ENCODE peak calls at places on chromosomes 13 and 19, in six cellular contexts. T is cardiac muscle cell, Z is IMR-90, W is hepatocyte, X is cardiac fibroblast, E is right cardiac atrium. I is an unnamed sample.

GRCh38 chr13:48500652-48501197 is 32.2 kb downstream of the RCBTB2 start:
- DNase-seq in T (no peak), Z (peak), W (peak), X (peak), E (no peak), I (peak)

GRCh38 chr13:48775804-48776203 is 122.1 kb downstream of the CYSLTR2 start:
- DNase-seq in T (no peak), Z (peak), W (peak), X (peak), E (no peak), I (peak)

GRCh38 chr13:110005563-110005962 is 219.2 kb upstream of the IRS2 start:
- DNase-seq in T (no peak), Z (no peak), W (no peak), X (no peak), E (no peak), I (no peak)

GRCh38 chr19:57233207-57233606 is 2.4 kb downstream of the AURKC start:
- DNase-seq in T (no peak), Z (no peak), W (no peak), X (no peak), E (no peak), I (no peak)

GRCh38 chr13:68467160-68467559 is 1237.0 kb upstream of the PCDH9 start:
- DNase-seq in T (no peak), Z (no peak), W (no peak), X (no peak), E (no peak), I (no peak)

GRCh38 chr13:113777311-113778260 is 18.6 kb downstream of the TMEM255B start:
- DNase-seq in T (peak), Z (peak), W (peak), X (no peak), E (no peak), I (peak)

GRCh38 chr19:43623889-43624670 is 4.7 kb upstream of the ZNF428 start:
- DNase-seq in T (no peak), Z (no peak), W (no peak), X (no peak), E (no peak), I (no peak)

GRCh38 chr13:33183431-33184130 is 102.0 kb downstream of the STARD13 start:
- DNase-seq in T (no peak), Z (peak), W (no peak), X (peak), E (no peak), I (peak)

GRCh38 chr13:77774181-77774580 is 76.7 kb downstream of the SLAIN1 start:
- DNase-seq in T (no peak), Z (no peak), W (no peak), X (no peak), E (no peak), I (no peak)

GRCh38 chr19:919157-920050 is 2.3 kb downstream of the KISS1R start:
- DNase-seq in T (peak), Z (no peak), W (peak), X (no peak), E (no peak), I (no peak)

GRCh38 chr13:75091185-75091584 is 390.8 kb downstream of the TBC1D4 start:
- DNase-seq in T (no peak), Z (no peak), W (no peak), X (no peak), E (no peak), I (no peak)

DNA sequence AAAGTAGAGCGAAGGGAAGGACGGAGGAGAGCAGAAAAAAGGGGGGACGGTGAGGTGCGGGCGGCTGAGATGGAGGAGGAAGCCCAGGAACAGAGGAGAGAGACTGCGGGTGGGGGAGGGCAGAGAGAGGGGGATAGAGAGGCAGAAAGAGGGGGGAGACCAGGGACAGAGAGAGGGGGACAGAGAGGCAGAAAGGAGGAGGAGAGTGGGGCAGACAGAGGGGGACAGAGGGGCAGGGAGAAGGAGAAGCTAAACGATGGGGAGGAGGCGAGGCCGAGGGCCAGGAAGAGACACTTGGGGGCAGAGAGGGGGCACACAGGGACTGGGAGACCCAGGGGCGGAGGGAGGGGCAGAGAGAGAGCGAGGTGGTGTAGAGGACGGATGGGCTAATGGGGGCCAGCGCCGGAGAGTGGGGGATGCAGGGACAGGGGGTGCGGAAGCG is 711 bp downstream of the MEIS3 start:
- DNase-seq in T (no peak), Z (no peak), W (no peak), X (no peak), E (no peak), I (no peak)
- H3K4me3 ChIP-seq in T (peak), Z (peak), W (peak), X (peak), E (peak), I (peak)

GRCh38 chr19:6278051-6278450 is 1.7 kb downstream of the MLLT1 start:
- DNase-seq in T (no peak), Z (no peak), W (no peak), X (no peak), E (no peak), I (no peak)
- H3K4me3 ChIP-seq in T (no peak), Z (peak), W (no peak), X (peak), E (no peak), I (peak)

GRCh38 chr13:102643656-102644055 is 46.9 kb downstream of the TPP2 start:
- DNase-seq in T (no peak), Z (peak), W (no peak), X (no peak), E (no peak), I (peak)

GRCh38 chr13:102645701-102646100 is 48.9 kb downstream of the TPP2 start:
- DNase-seq in T (no peak), Z (no peak), W (no peak), X (no peak), E (no peak), I (no peak)

GRCh38 chr13:102638741-102639140 is 42.0 kb downstream of the TPP2 start:
- DNase-seq in T (no peak), Z (no peak), W (no peak), X (no peak), E (no peak), I (no peak)

GRCh38 chr13:102642475-102642874 is 45.7 kb downstream of the TPP2 start:
- DNase-seq in T (no peak), Z (no peak), W (no peak), X (no peak), E (peak), I (peak)

DNA sequence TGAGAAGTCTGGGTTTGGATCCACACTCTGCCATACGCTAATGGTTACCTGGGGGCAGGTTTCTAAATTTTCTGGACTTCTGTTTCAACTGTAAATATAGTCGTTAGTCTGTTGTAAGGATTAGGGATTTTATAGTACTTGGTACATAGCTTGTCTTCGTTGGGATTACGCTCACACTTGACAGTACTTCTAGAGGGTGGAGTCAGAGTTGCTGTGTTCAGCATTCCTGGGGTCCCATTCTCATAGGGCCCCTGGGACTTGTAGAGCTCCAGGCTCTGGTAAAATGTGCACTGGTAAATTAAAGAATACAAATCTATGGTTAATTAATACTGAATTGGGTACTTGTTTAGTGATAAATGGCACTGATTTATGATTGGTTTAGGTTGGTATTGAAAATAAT is 45.2 kb downstream of the TPP2 start:
- DNase-seq in T (no peak), Z (no peak), W (no peak), X (no peak), E (no peak), I (no peak)
- H3K4me3 ChIP-seq in T (no peak), Z (no peak), W (no peak), X (no peak), E (no peak), I (no peak)

DNA sequence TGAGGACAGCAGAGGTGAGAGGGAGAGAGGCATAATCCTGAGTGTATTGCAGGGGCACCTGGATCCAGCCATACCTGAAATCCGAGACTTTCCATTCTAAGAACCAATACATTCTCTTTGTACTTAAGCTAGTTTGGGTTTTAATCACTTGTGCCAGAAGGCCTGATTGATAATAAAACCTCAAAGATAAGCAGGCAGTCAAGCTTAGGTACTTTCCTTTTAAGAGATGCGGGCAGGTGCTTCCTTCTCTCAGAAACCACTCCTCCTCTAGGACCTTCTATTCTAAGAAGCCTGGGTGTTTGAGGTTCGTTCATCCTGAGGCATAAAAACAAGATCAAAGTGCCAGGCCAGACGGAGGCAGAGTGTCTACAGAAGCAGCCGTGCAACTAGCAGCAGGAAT is 22.2 kb downstream of the FAM187B start:
- DNase-seq in T (no peak), Z (no peak), W (no peak), X (no peak), E (no peak), I (no peak)
- H3K4me3 ChIP-seq in T (no peak), Z (no peak), W (no peak), X (no peak), E (no peak), I (no peak)

GRCh38 chr19:30691767-30692516 is 319.8 kb downstream of the ZNF536 start:
- DNase-seq in T (no peak), Z (no peak), W (no peak), X (no peak), E (no peak), I (no peak)
- H3K4me3 ChIP-seq in T (no peak), Z (no peak), W (no peak), X (no peak), E (peak), I (peak)

DNA sequence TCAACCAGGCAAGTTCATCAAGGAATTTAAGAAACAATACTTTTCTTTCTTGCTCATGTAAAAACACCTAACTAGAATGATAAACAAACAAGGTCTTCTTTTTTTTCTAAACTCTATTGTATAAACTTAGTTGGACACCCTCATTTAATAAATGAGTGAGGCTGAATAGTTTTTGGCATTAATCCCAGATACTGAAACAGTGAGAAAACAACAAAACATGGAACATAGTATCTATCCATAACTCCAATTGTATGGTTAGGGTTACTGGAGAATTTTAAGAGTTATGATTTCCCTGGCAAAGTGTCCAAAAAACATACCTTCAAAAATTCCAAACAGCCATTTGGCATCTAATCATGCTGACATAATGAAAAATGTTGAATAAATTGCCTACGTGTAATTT is 5.8 kb upstream of the POMP start:
- DNase-seq in T (no peak), Z (no peak), W (no peak), X (no peak), E (no peak), I (no peak)
- H3K4me3 ChIP-seq in T (no peak), Z (no peak), W (no peak), X (no peak), E (no peak), I (no peak)

GRCh38 chr19:21940684-21941083 is 70.1 kb downstream of the ZNF208 start:
- DNase-seq in T (no peak), Z (no peak), W (no peak), X (no peak), E (no peak), I (no peak)
- H3K4me3 ChIP-seq in T (no peak), Z (no peak), W (no peak), X (no peak), E (no peak), I (no peak)

GRCh38 chr13:79194272-79194671 is 211.8 kb downstream of the RBM26 start:
- DNase-seq in T (no peak), Z (no peak), W (no peak), X (no peak), E (no peak), I (no peak)
- H3K4me3 ChIP-seq in T (no peak), Z (no peak), W (no peak), X (no peak), E (no peak), I (no peak)

I was measured in fibroblast of lung.